ENCODE peak calls at places on chromosomes 5 and 9, in six cellular contexts. M is NCI-H1105; D is A549; Y is retina; O is neural crest cell; W is stimulated activated CD4-positive, alpha-beta T cell treated with anti-CD3 and anti-CD28 coated beads, Interleukin-15, amount 100 ng/mL, for 1 hour. H is an unnamed sample.

GRCh38 chr5:132687995-132688394 is 14.2 kb downstream of the IL4 start:
- DNase-seq in W (no peak), O (no peak), D (no peak), M (no peak), Y (no peak), H (no peak)

GRCh38 chr9:129776938-129777768 is 24.3 kb upstream of the PTGES start:
- DNase-seq in W (peak; percentile 8), D (peak; percentile 96), M (no peak), Y (peak; percentile 71), O (peak; percentile 48), H (peak; percentile 53)

GRCh38 chr5:114297915-114298314 is 64.0 kb upstream of the KCNN2 start:
- DNase-seq in Y (no peak), D (no peak), O (no peak), M (no peak), W (no peak), H (no peak)

GRCh38 chr5:150516011-150516410 is 8.1 kb downstream of the NDST1 start:
- DNase-seq in Y (no peak), D (peak; percentile 41), M (no peak), O (no peak), W (no peak), H (peak; percentile 23)

GRCh38 chr5:137035480-137035878 is 463.6 kb downstream of the SPOCK1 start:
- DNase-seq in M (no peak), D (no peak), Y (no peak), O (no peak), W (no peak), H (no peak)

GRCh38 chr5:34534237-34535108 is 121.7 kb upstream of the RAI14 start:
- DNase-seq in M (no peak), D (no peak), W (no peak), O (no peak), Y (no peak), H (no peak)

GRCh38 chr9:36878161-36878560 is 155.9 kb downstream of the PAX5 start:
- DNase-seq in M (no peak), D (no peak), W (no peak), Y (no peak), O (no peak), H (no peak)

GRCh38 chr9:133233681-133234432 is 24.8 kb upstream of the OBP2B start:
- DNase-seq in W (no peak), O (no peak), M (no peak), Y (no peak), D (no peak), H (no peak)

GRCh38 chr9:133345596-133345995 is 2.3 kb downstream of the MED22 start:
- DNase-seq in D (no peak), O (no peak), Y (no peak), W (no peak), M (no peak), H (no peak)

GRCh38 chr9:96138616-96139015 is 163.4 kb downstream of the HSD17B3 start:
- DNase-seq in D (no peak), M (no peak), Y (no peak), O (no peak), W (no peak), H (no peak)

GRCh38 chr5:110270-110888 is 18.4 kb downstream of the PLEKHG4B start:
- DNase-seq in W (no peak), O (no peak), Y (no peak), D (no peak), M (no peak), H (no peak)

GRCh38 chr9:115395511-115396021 is 277.6 kb upstream of the TNC start:
- DNase-seq in Y (no peak), O (no peak), M (peak; percentile 32), D (no peak), W (no peak), H (no peak)

GRCh38 chr9:69748304-69748703 is 11.5 kb downstream of the PTAR1 start:
- DNase-seq in M (no peak), Y (no peak), W (no peak), O (no peak), D (no peak), H (no peak)

GRCh38 chr5:98106116-98107088 is 667.1 kb upstream of the RGMB start:
- DNase-seq in M (no peak), Y (no peak), D (no peak), W (no peak), O (no peak), H (no peak)

GRCh38 chr9:133608382-133608781 is 807 bp downstream of the FAM163B start:
- DNase-seq in Y (no peak), D (no peak), M (no peak), W (no peak), O (no peak), H (no peak)

H was measured in RPMI8226.